ENCODE peak calls at places on chromosomes 2 and 18, in six cellular contexts. S, U, W, Q, J and R are unnamed samples.

GRCh38 chr2:241469746-241470145 is 38.6 kb downstream of the STK25 start:
- DNase-seq in S (no peak), U (no peak), W (no peak), Q (no peak), J (no peak), R (no peak)

GRCh38 chr2:101692766-101693165 is 4.7 kb upstream of the MAP4K4 start:
- DNase-seq in S (no peak), U (no peak), W (peak), Q (no peak), J (no peak), R (no peak)

GRCh38 chr2:38551746-38552145 is 51.0 kb downstream of the HNRNPLL start:
- DNase-seq in S (no peak), U (no peak), W (no peak), Q (no peak), J (no peak), R (no peak)

GRCh38 chr18:33470229-33470628 is 29.7 kb upstream of the CCDC178 start:
- DNase-seq in S (no peak), U (peak), W (peak), Q (no peak), J (no peak), R (peak)

GRCh38 chr2:41916177-41916576 is 131.6 kb upstream of the PKDCC start:
- DNase-seq in S (no peak), U (no peak), W (no peak), Q (no peak), J (no peak), R (no peak)

GRCh38 chr2:3479430-3480320 is 39.7 kb downstream of the ADI1 start:
- DNase-seq in S (no peak), U (no peak), W (no peak), Q (no peak), J (no peak), R (no peak)

GRCh38 chr18:68215931-68216330 is 499.0 kb downstream of the TMX3 start:
- DNase-seq in S (no peak), U (peak), W (peak), Q (peak), J (no peak), R (peak)

GRCh38 chr2:238376884-238377391 is 49.8 kb upstream of the ASB1 start:
- DNase-seq in S (no peak), U (peak), W (peak), Q (peak), J (peak), R (no peak)

GRCh38 chr2:14978836-14979235 is 346.3 kb downstream of the LRATD1 start:
- DNase-seq in S (no peak), U (no peak), W (no peak), Q (no peak), J (no peak), R (no peak)

GRCh38 chr2:46296216-46296839 is 879 bp upstream of the EPAS1 start:
- DNase-seq in S (peak), U (peak), W (no peak), Q (peak), J (no peak), R (no peak)

GRCh38 chr18:8262221-8262620 is 347.0 kb upstream of the RAB12 start:
- DNase-seq in S (no peak), U (no peak), W (no peak), Q (no peak), J (no peak), R (no peak)

GRCh38 chr2:48915227-48915626 is 159.7 kb upstream of the LHCGR start:
- DNase-seq in S (no peak), U (no peak), W (no peak), Q (no peak), J (no peak), R (no peak)

GRCh38 chr18:27861539-27861938 is 315.4 kb downstream of the CDH2 start:
- DNase-seq in S (no peak), U (no peak), W (no peak), Q (no peak), J (no peak), R (no peak)

GRCh38 chr2:239025951-239026461 is 178.1 kb downstream of the TWIST2 start:
- DNase-seq in S (no peak), U (no peak), W (no peak), Q (peak), J (no peak), R (peak)

GRCh38 chr2:95277246-95277906 is 3.1 kb downstream of the PROM2 start:
- DNase-seq in S (no peak), U (no peak), W (no peak), Q (no peak), J (no peak), R (no peak)
- TF ChIP-seq CTCF in S (no peak), U (no peak), W (no peak), Q (no peak), J (no peak), R (no peak)

GRCh38 chr2:47344890-47345583 is 57.9 kb upstream of the MSH2 start:
- DNase-seq in S (peak), U (peak), W (peak), Q (peak), J (no peak), R (peak)
- H3K4me3 ChIP-seq in S (no peak), U (peak), W (peak), Q (peak), J (no peak), R (peak)

GRCh38 chr2:172864182-172864581 is 128.5 kb downstream of the RAPGEF4 start:
- DNase-seq in S (peak), U (peak), W (peak), Q (no peak), J (peak), R (peak)
- TF ChIP-seq CTCF in S (peak), U (peak), W (peak), Q (peak), J (peak), R (peak)

DNA sequence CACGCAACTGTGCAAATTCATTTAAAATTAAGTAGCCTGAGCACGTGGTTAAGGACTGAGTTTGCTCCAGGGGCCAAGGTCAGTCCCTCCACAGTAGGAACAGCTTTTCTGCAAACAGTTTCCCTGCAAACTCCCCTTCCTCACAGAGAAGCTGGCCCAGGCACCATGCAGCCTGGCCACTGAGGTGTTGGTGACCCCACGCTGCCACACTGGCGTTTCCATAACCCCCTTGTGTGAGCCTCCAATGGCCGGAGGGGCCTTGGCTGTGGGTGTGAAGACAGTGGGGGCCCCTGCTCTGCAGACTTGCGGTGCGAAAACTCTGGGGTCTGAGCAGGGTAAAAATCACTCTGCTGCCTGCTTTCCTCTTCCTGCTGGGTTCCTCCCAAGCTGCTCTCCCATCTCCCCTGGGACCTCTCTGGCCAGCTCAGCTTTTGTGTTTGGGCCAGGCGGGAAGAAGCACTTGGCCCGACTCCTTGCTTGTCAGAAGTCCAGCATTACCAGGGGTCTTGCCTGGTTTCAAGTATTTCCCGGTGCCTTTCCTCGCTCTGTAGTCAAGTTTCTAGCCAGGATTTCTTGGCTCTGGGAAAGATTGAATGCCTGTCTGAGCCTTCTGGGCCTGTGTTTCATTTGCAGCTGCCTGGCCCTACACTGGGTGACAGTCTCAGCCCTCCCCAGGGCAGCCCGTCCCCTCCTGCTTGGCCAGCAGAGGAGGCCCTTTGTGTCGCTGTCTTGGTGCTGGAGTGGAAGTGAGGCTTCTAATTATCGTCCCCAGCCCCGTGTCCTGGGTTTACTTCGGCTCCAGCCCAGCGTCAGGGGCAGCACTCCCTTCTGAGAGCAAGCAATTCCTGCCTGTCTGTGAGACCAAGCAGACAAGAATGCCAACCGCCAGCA is 131.4 kb upstream of the SLC1A4 start:
- DNase-seq in S (peak), U (peak), W (peak), Q (peak), J (no peak), R (peak)
- H3K4me3 ChIP-seq in S (no peak), U (no peak), W (no peak), Q (no peak), J (no peak), R (no peak)

GRCh38 chr18:23077493-23078256 is 57.6 kb upstream of the CABLES1 start:
- DNase-seq in S (no peak), U (peak), W (peak), Q (no peak), J (no peak), R (no peak)
- TF ChIP-seq CTCF in S (no peak), U (peak), W (peak), Q (no peak), J (no peak), R (no peak)

DNA sequence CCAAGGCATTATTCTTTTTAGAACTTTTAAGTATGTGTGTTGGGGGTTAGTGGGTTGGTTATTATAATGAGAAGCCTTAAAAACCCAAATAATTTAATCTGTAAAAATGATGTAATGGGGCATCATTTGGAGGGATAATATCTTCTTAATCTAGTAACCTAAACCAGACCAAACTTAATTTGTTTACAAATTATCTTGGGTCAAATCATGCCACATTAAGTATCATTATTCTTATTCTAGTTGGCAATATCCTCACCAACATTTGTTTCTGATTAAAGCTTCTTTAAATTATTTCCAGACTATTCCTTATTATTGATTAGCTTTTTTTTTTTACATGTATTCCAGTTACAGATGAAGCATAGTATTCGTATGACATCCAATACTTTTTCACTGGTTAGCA is 85.5 kb upstream of the VWC2L start:
- DNase-seq in S (no peak), U (no peak), W (no peak), Q (no peak), J (no peak), R (no peak)
- H3K4me3 ChIP-seq in S (no peak), U (no peak), W (no peak), Q (no peak), J (no peak), R (no peak)

GRCh38 chr18:9474103-9474982 is 970 bp upstream of the RALBP1 start:
- DNase-seq in S (no peak), U (no peak), W (peak), Q (peak), J (no peak), R (peak)
- TF ChIP-seq CTCF in S (no peak), U (no peak), W (no peak), Q (no peak), J (no peak), R (no peak)